ENCODE peak calls at places on chromosomes 1 and 21, in seven cellular contexts. X is ovary, N is H9, G is astrocyte, L is GM10248, R is body of pancreas, C is WTC11. B is an unnamed sample.

GRCh38 chr1:161226759-161227158 is 899 bp downstream of the TOMM40L start:
- DNase-seq in X (no peak), N (no peak), G (no peak), L (no peak), R (no peak), C (no peak), B (no peak)

GRCh38 chr1:51058863-51059262 is 43.2 kb upstream of the C1orf185 start:
- DNase-seq in X (no peak), N (peak; percentile 40), G (no peak), L (peak; percentile 24), R (no peak), C (peak; percentile 30), B (peak; percentile 28)

GRCh38 chr1:63929106-63929478 is 155.3 kb downstream of the ROR1 start:
- DNase-seq in X (no peak), N (no peak), G (no peak), L (no peak), R (no peak), C (no peak), B (no peak)

GRCh38 chr1:161046574-161047167 is 894 bp upstream of the USF1 start:
- DNase-seq in X (no peak), N (no peak), G (no peak), L (peak; percentile 78), R (no peak), C (no peak), B (no peak)

GRCh38 chr1:159993911-159994310 is 37.9 kb downstream of the PIGM start:
- DNase-seq in X (no peak), N (no peak), G (no peak), L (no peak), R (peak; percentile 27), C (no peak), B (no peak)

GRCh38 chr21:25578070-25578961 is 29.0 kb downstream of the MRPL39 start:
- DNase-seq in X (no peak), N (no peak), G (peak; percentile 33), L (no peak), R (no peak), C (no peak), B (no peak)

GRCh38 chr21:32611471-32611997 is 643 bp downstream of the CFAP298 start:
- DNase-seq in X (no peak), N (no peak), G (peak; percentile 10), L (peak; percentile 66), R (peak; percentile 32), C (no peak), B (peak; percentile 21)

GRCh38 chr1:25615563-25616079 is 970 bp upstream of the MAN1C1 start:
- DNase-seq in X (no peak), N (no peak), G (no peak), L (no peak), R (no peak), C (no peak), B (no peak)

GRCh38 chr1:37944091-37944763 is 2.6 kb downstream of the INPP5B start:
- DNase-seq in X (no peak), N (no peak), G (peak; percentile 65), L (no peak), R (no peak), C (no peak), B (no peak)

GRCh38 chr1:244653439-244654283 is 735 bp downstream of the DESI2 start:
- DNase-seq in X (no peak), N (peak; percentile 33), G (peak; percentile 12), L (no peak), R (peak; percentile 7), C (peak; percentile 34), B (peak; percentile 65)

GRCh38 chr21:44300262-44300959 is 558 bp downstream of the PFKL start:
- DNase-seq in X (peak; percentile 67), N (no peak), G (peak; percentile 16), L (peak; percentile 84), R (peak; percentile 77), C (peak; percentile 42), B (peak; percentile 57)

GRCh38 chr1:15028117-15028516 is 125.4 kb upstream of the TMEM51 start:
- DNase-seq in X (no peak), N (no peak), G (peak; percentile 97), L (no peak), R (peak; percentile 15), C (no peak), B (no peak)

GRCh38 chr1:41331546-41331917 is 29.7 kb upstream of the FOXO6 start:
- DNase-seq in X (no peak), N (no peak), G (no peak), L (no peak), R (no peak), C (no peak), B (no peak)
- TF ChIP-seq CTCF in X (no peak), N (no peak), G (no peak), L (no peak), R (no peak), C (peak; percentile 5), B (no peak)

GRCh38 chr1:224497714-224498573 is 63.3 kb upstream of the WDR26 start:
- DNase-seq in X (no peak), N (peak; percentile 75), G (peak; percentile 90), L (peak; percentile 84), R (peak; percentile 27), C (peak; percentile 54), B (peak; percentile 97)
- TF ChIP-seq CTCF in X (no peak), N (no peak), G (no peak), L (no peak), R (no peak), C (no peak), B (peak; percentile 6)

GRCh38 chr1:182004601-182005000 is 56.9 kb downstream of the ZNF648 start:
- DNase-seq in X (no peak), N (no peak), G (no peak), L (no peak), R (no peak), C (no peak), B (no peak)
- TF ChIP-seq CTCF in X (no peak), N (no peak), G (no peak), L (no peak), R (no peak), C (no peak), B (no peak)

DNA sequence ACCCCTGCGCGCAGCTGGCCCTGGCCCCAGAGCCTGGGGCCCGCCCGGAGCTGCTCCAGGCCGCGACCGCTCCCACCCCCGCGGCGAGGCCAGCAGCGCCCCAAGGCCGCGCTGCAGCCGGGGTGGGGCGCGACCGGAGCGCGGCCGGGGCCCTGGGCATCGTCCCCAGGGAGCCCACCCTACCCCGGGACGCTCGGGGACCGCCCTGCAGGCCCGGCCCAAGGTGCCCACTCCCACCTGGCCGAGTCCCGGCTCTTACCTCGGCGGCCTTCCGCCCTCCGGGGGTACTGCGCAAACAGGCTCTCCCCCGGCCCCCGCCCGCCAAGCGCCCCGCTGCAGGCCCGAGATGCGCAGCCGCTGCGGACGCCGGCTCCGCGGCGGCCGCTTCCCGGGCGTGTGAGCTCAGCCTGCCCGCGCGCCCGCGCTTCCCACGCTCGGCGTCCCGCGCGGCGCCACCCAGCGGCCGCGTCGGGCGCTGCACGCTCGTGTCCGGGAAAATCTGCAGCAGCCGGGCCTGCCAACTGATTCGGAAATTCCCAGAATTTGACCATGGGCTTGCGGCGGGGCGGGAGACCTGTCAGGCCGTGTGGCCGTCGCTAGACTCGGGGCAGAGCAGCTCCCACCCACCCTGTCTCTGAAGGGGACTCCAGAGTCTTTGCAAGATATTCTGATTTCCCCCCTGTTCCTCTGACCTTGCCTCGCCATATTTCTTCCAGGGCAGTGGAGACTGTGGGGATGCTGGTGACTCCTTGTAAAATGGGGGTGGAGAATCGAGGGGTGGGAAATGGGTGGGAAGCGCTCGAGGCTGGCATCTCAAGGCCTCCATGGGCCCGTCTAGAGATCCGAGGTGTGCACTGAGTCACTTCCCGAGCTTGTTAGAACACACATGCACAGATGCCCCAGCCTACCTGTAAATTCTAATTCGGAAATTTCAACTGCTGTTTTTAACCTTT is 41.9 kb downstream of the CD34 start:
- DNase-seq in X (peak; percentile 79), N (peak; percentile 75), G (peak; percentile 31), L (peak; percentile 89), R (peak; percentile 85), C (peak; percentile 72), B (peak; percentile 89)
- TF ChIP-seq CTCF in X (peak; percentile 36), N (peak; percentile 75), G (peak; percentile 64), L (peak; percentile 95), R (peak; percentile 99), C (peak; percentile 60), B (peak; percentile 99)

GRCh38 chr1:2462819-2463218 is 13.3 kb upstream of the PLCH2 start:
- DNase-seq in X (no peak), N (no peak), G (no peak), L (no peak), R (no peak), C (no peak), B (no peak)

GRCh38 chr1:2460203-2460602 is 15.9 kb upstream of the PLCH2 start:
- DNase-seq in X (no peak), N (no peak), G (no peak), L (no peak), R (no peak), C (no peak), B (no peak)

GRCh38 chr1:2457444-2457843 is 18.6 kb upstream of the PLCH2 start:
- DNase-seq in X (no peak), N (no peak), G (no peak), L (no peak), R (no peak), C (no peak), B (no peak)

GRCh38 chr1:2460996-2461751 is 14.9 kb upstream of the PLCH2 start:
- DNase-seq in X (no peak), N (no peak), G (no peak), L (no peak), R (no peak), C (no peak), B (no peak)

GRCh38 chr1:2459757-2460156 is 16.3 kb upstream of the PLCH2 start:
- DNase-seq in X (peak; percentile 22), N (no peak), G (peak; percentile 12), L (no peak), R (peak; percentile 35), C (no peak), B (no peak)
- TF ChIP-seq CTCF in X (no peak), N (no peak), G (peak; percentile 8), L (no peak), R (no peak), C (no peak), B (no peak)

DNA sequence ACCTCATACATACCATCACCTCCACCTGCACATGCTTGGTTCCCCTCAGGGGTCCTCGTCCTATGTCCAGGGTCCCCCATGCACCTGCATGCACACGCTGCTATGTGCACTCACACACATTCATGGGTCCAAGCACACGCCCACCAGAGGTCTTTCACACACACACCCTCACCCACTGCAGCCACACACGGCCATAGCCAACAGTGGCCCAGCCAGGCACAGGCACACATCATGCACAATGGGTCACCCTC is 1.2 kb downstream of the SDC3 start:
- DNase-seq in X (no peak), N (no peak), G (no peak), L (no peak), R (no peak), C (no peak), B (no peak)
- TF ChIP-seq CTCF in X (no peak), N (no peak), G (no peak), L (no peak), R (no peak), C (no peak), B (no peak)

B was measured in MCF 10A.